ENCODE peak calls at places on chromosomes 13 and 19, in four cellular contexts. V is BE2C, K is NT2/D1, A is stomach. L is an unnamed sample. For H3K9me3, the result is how much of the 10 kb centered on the place peaks cover.

GRCh38 chr19:2047449-2048103 is 3.5 kb downstream of the MKNK2 start:
- DNase-seq in A (peak), K (no peak), V (no peak), L (peak)

GRCh38 chr19:16394111-16394510 is 69.5 kb downstream of the KLF2 start:
- DNase-seq in K (no peak), A (no peak), V (no peak), L (no peak)

GRCh38 chr13:43232866-43233265 is 209.5 kb downstream of the DNAJC15 start:
- DNase-seq in A (no peak), V (no peak), K (no peak), L (no peak)

GRCh38 chr13:97004096-97004876 is 10.0 kb upstream of the OXGR1 start:
- DNase-seq in K (no peak), A (no peak), V (no peak), L (no peak)

GRCh38 chr13:39765801-39766463 is 110.5 kb downstream of the COG6 start:
- DNase-seq in K (no peak), V (peak), A (peak), L (no peak)

GRCh38 chr13:48485447-48485846 is 47.4 kb downstream of the RCBTB2 start:
- DNase-seq in A (no peak), K (no peak), V (no peak), L (no peak)

GRCh38 chr19:11047856-11048255 is 41.4 kb upstream of the LDLR start:
- DNase-seq in A (no peak), K (no peak), V (no peak), L (no peak)

GRCh38 chr13:84823528-84823927 is 941.3 kb upstream of the SLITRK1 start:
- DNase-seq in K (no peak), A (no peak), V (no peak), L (no peak)

GRCh38 chr13:72125561-72125960 is 258.6 kb upstream of the DACH1 start:
- DNase-seq in K (no peak), V (no peak), A (no peak), L (no peak)

GRCh38 chr13:73065665-73066350 is 7.0 kb downstream of the KLF5 start:
- DNase-seq in A (no peak), K (no peak), V (no peak), L (no peak)

GRCh38 chr19:49643466-49643865 is 1.5 kb downstream of the SCAF1 start:
- DNase-seq in K (no peak), V (no peak), A (no peak), L (no peak)

GRCh38 chr13:111639994-111640393 is 319.6 kb downstream of the TEX29 start:
- DNase-seq in V (no peak), A (no peak), K (no peak), L (no peak)

GRCh38 chr13:47415048-47415447 is 518.2 kb upstream of the HTR2A start:
- DNase-seq in A (no peak), K (no peak), V (no peak), L (no peak)

GRCh38 chr19:39401549-39402416 is 4.9 kb upstream of the ZFP36 start:
- DNase-seq in V (peak), K (no peak), A (peak), L (peak)

GRCh38 chr13:60453490-60453889 is 56.5 kb downstream of the TDRD3 start:
- DNase-seq in K (no peak), A (no peak), V (no peak), L (no peak)

GRCh38 chr19:5172859-5173577 is 167.6 kb downstream of the PTPRS start:
- DNase-seq in V (no peak), K (no peak), A (no peak), L (no peak)

GRCh38 chr13:107456431-107456830 is 758.9 kb downstream of the LIG4 start:
- DNase-seq in A (no peak), V (no peak), K (no peak), L (no peak)

GRCh38 chr13:27696731-27697130 is 75.0 kb downstream of the POLR1D start:
- DNase-seq in A (no peak), V (no peak), K (no peak), L (no peak)

GRCh38 chr13:21526707-21527454 is 67.8 kb upstream of the ZDHHC20 start:
- DNase-seq in A (no peak), K (no peak), V (no peak), L (no peak)

GRCh38 chr13:23876265-23876664 is 12.9 kb downstream of the MIPEP start:
- DNase-seq in K (no peak), A (no peak), V (no peak), L (no peak)

GRCh38 chr19:7874080-7874856 is at the start of gene PRR36:
- DNase-seq in K (peak), V (peak), A (peak), L (no peak)

GRCh38 chr13:54241719-54242118 is 1213.1 kb downstream of the OLFM4 start:
- DNase-seq in V (peak), K (no peak), A (no peak), L (no peak)

GRCh38 chr19:14769201-14769600 is 9.2 kb downstream of the ADGRE2 start:
- DNase-seq in A (no peak), K (no peak), V (no peak), L (no peak)

GRCh38 chr19:5001547-5002131 is 32.7 kb downstream of the KDM4B start:
- DNase-seq in K (peak), V (peak), A (no peak), L (no peak)

GRCh38 chr13:107799001-107799400 is 416.3 kb downstream of the LIG4 start:
- DNase-seq in A (no peak), V (no peak), K (no peak), L (no peak)

GRCh38 chr19:34772697-34773554 is at the start of gene ZNF599:
- DNase-seq in K (peak), V (peak), A (peak), L (peak)

GRCh38 chr13:41562083-41562482 is 104.7 kb downstream of the RGCC start:
- DNase-seq in K (no peak), V (no peak), A (no peak), L (no peak)

GRCh38 chr13:111389621-111390521 is 69.4 kb downstream of the TEX29 start:
- DNase-seq in K (no peak), V (no peak), A (peak), L (no peak)

GRCh38 chr13:71861769-71862168 is 5.2 kb downstream of the DACH1 start:
- DNase-seq in V (no peak), A (no peak), K (no peak), L (no peak)

GRCh38 chr13:42709276-42709675 is 72.1 kb upstream of the FAM216B start:
- DNase-seq in A (no peak), V (no peak), K (no peak), L (no peak)

GRCh38 chr13:37270206-37271001 is 164.9 kb upstream of the CSNK1A1L start:
- DNase-seq in V (no peak), K (no peak), A (no peak), L (no peak)

DNA sequence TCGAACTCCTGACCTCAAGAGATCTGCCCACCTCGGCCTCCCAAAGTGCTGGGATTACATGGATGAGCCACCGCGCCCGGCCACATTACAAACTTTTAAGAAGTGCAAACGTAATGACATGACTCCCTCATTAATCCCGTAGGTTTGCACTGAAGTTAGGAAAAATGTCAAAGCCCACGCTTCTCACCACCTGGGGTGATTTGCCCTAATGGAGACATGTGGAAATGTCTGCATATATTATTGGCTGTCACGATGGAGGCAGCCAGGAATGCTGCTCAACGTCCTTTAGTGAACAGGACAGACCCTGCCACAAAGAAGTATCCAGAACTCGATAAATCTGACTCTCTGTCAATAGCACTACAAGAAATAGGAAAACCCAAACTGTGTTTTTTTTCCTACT is 21.0 kb downstream of the NLRP9 start:
- DNase-seq in K (no peak), V (no peak), A (no peak), L (no peak)
- H3K9me3 ChIP-seq in K (under half), V (under half), A (under half), L (under half)

GRCh38 chr19:27762933-27763332 is 1450.0 kb downstream of the UQCRFS1 start:
- DNase-seq in K (no peak), A (no peak), V (no peak), L (no peak)
- H3K9me3 ChIP-seq in K (under half), A (half or more), V (under half), L (under half)

GRCh38 chr13:19055611-19056010 is 126.0 kb downstream of the TUBA3C start:
- DNase-seq in K (no peak), V (no peak), A (no peak), L (no peak)
- H3K9me3 ChIP-seq in K (under half), V (under half), A (under half), L (under half)

GRCh38 chr13:68574053-68574452 is 1343.9 kb upstream of the PCDH9 start:
- DNase-seq in K (no peak), A (no peak), V (no peak), L (no peak)
- H3K9me3 ChIP-seq in K (under half), A (under half), V (under half), L (under half)

GRCh38 chr19:51614789-51615188 is 15.4 kb downstream of the SIGLEC5 start:
- DNase-seq in V (no peak), A (no peak), K (no peak), L (no peak)

GRCh38 chr19:51607077-51607476 is 23.1 kb downstream of the SIGLEC5 start:
- DNase-seq in V (no peak), K (no peak), A (no peak), L (no peak)

GRCh38 chr19:51607920-51608562 is 22.2 kb downstream of the SIGLEC5 start:
- DNase-seq in A (peak), V (peak), K (peak), L (peak)

GRCh38 chr19:51615991-51616390 is 14.2 kb downstream of the SIGLEC5 start:
- DNase-seq in A (no peak), K (no peak), V (no peak), L (no peak)

GRCh38 chr19:51610576-51610975 is 19.6 kb downstream of the SIGLEC5 start:
- DNase-seq in V (no peak), A (no peak), K (no peak), L (no peak)
- H3K9me3 ChIP-seq in V (under half), A (under half), K (under half), L (under half)

DNA sequence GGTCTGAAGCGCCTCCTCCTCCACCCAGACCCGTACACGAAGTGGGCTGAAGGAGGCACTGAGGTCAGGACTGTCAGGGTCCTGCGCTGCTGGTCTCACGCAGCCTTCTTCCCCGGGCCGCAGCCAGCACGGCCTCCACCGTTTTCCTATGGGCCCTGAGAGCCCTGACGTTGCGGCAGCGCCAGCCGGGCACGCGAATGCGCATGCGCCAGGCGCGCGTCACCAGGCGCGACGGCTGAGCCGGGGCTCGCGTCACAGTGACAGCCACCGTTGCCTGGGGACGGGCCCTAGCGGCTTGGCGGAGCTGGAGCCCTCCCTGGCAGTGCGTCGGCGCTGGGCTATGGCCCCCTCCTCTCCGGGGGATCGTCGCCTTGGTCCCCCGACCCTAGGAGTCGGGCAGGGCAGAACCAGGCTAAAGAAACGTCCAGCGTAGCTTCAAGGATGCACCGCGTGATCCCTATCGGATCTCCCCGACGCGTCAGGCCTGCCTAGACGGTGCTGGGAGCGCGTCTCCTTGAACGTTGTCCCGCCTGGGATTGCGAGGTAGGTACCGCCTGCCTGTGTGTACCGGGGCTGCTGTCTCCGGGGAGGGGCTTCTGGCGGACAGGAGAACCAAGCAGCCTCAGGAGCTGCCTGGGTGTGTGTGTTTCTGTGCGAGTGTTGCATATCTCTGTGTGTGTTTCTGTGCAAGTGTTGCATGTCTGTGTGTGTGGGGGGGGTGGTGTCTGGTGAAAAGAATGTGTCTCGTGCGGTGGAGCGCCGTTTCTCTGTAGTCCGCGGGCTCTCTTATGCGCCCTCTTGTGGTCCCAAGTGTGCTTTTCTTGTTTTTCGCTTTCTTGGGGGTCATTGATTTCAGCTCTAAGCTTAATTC is 43.2 kb downstream of the ZNF571 start:
- DNase-seq in A (no peak), V (peak), K (peak), L (peak)
- H3K9me3 ChIP-seq in A (half or more), V (under half), K (half or more), L (under half)

DNA sequence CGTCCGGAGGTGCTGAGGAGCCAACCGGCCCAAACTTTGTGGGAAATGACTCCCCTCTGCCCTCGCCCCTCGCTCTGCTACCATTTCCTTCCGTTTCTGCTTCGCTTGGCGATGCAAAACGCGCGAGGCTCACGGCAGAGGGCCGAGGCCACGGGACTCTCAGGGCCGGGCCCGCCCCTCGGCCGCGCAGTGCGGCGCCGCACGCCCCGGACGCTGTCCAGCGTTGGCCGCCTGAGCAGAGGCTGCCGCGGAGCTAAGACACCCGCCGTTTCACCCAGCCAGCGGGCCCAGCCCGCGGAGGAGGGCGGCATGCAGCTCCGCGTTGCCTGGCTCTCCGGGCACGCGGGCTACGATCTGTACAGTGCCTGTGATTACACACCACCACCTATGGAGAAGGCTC is 2.1 kb upstream of the ZNF578 start:
- DNase-seq in V (no peak), A (no peak), K (no peak), L (no peak)
- H3K9me3 ChIP-seq in V (under half), A (half or more), K (under half), L (under half)

DNA sequence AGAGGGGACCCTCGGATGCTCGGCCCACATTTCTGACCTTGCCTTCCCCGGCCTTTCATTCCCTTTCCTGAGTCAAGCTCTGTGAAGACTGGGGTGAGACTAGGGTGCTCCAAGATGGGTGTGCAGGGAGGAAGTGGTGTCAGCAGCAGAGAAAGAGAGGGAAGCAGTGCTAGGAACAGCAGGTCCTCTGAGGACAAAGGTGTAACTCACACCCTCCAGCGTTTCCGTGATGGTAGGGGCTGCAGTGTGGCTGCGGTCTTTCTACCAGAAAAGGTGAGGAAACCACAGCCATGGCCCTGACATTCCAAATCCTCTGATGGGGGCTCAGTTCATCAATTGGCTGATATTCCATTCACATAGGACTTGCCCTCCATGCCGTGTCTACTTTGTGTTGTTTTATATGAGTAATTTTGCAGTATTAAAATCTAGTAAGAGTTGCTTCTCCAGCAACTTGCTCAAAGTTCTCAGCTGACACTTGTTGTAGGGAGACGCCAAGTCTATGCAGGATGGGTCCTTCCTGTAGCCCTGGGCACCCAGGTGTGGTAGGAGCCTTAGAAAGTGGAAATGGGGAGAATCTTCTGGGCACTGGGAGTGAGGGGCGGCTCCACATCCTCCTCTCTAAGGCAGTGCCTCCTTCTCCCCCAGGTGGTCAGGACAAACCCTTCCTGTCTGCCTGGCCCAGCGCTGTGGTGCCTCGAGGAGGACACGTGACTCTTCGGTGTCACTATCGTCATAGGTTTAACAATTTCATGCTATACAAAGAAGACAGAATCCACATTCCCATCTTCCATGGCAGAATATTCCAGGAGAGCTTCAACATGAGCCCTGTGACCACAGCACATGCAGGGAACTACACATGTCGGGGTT is 1.6 kb downstream of the KIR3DL1 start:
- DNase-seq in K (no peak), A (no peak), V (no peak), L (no peak)
- H3K9me3 ChIP-seq in K (under half), A (under half), V (under half), L (under half)

L was measured in T-helper 17 cell.